ENCODE peak calls at places on chromosomes 16 and 17, in seven cellular contexts. One of them, this sample, is unnamed.

GRCh38 chr17:60769327-60769726 is 91.7 kb downstream of the BCAS3 start:
- DNase-seq in A673: no peak
- DNase-seq in GM12878: no peak
- DNase-seq in hepatocyte: no peak
- DNase-seq in CD8-positive, alpha-beta T cell: no peak
- DNase-seq in HCT116: no peak
- DNase-seq in body of pancreas: no peak
- DNase-seq in this sample: no peak

GRCh38 chr16:50836121-50836541 is 94.2 kb downstream of the CYLD start:
- DNase-seq in A673: no peak
- DNase-seq in GM12878: no peak
- DNase-seq in hepatocyte: no peak
- DNase-seq in CD8-positive, alpha-beta T cell: no peak
- DNase-seq in HCT116: no peak
- DNase-seq in body of pancreas: no peak
- DNase-seq in this sample: peak; percentile 22

GRCh38 chr17:73513426-73513825 is 130.8 kb downstream of the SDK2 start:
- DNase-seq in A673: no peak
- DNase-seq in GM12878: no peak
- DNase-seq in hepatocyte: no peak
- DNase-seq in CD8-positive, alpha-beta T cell: no peak
- DNase-seq in HCT116: no peak
- DNase-seq in body of pancreas: no peak
- DNase-seq in this sample: no peak

GRCh38 chr17:70521821-70522256 is 352.5 kb downstream of the KCNJ2 start:
- DNase-seq in A673: peak; percentile 2
- DNase-seq in GM12878: no peak
- DNase-seq in hepatocyte: peak; percentile 13
- DNase-seq in CD8-positive, alpha-beta T cell: no peak
- DNase-seq in HCT116: no peak
- DNase-seq in body of pancreas: peak; percentile 50
- DNase-seq in this sample: no peak

GRCh38 chr16:56769674-56770073 is 39.7 kb downstream of the NUP93 start:
- DNase-seq in A673: peak; percentile 41
- DNase-seq in GM12878: no peak
- DNase-seq in hepatocyte: no peak
- DNase-seq in CD8-positive, alpha-beta T cell: no peak
- DNase-seq in HCT116: no peak
- DNase-seq in body of pancreas: no peak
- DNase-seq in this sample: no peak

GRCh38 chr16:14071576-14072271 is 605 bp downstream of the MRTFB start:
- DNase-seq in A673: peak; percentile 27
- DNase-seq in GM12878: no peak
- DNase-seq in hepatocyte: no peak
- DNase-seq in CD8-positive, alpha-beta T cell: no peak
- DNase-seq in HCT116: no peak
- DNase-seq in body of pancreas: no peak
- DNase-seq in this sample: peak; percentile 80

GRCh38 chr17:70913086-70913485 is 743.8 kb downstream of the KCNJ2 start:
- DNase-seq in A673: no peak
- DNase-seq in GM12878: no peak
- DNase-seq in hepatocyte: no peak
- DNase-seq in CD8-positive, alpha-beta T cell: no peak
- DNase-seq in HCT116: no peak
- DNase-seq in body of pancreas: no peak
- DNase-seq in this sample: no peak

GRCh38 chr16:79533292-79533691 is 67.2 kb downstream of the MAF start:
- DNase-seq in A673: no peak
- DNase-seq in GM12878: no peak
- DNase-seq in hepatocyte: no peak
- DNase-seq in CD8-positive, alpha-beta T cell: no peak
- DNase-seq in HCT116: no peak
- DNase-seq in body of pancreas: no peak
- DNase-seq in this sample: no peak

GRCh38 chr16:4580245-4580644 is 24.1 kb downstream of the C16orf96 start:
- DNase-seq in A673: no peak
- DNase-seq in GM12878: no peak
- DNase-seq in hepatocyte: no peak
- DNase-seq in CD8-positive, alpha-beta T cell: no peak
- DNase-seq in HCT116: no peak
- DNase-seq in body of pancreas: no peak
- DNase-seq in this sample: no peak

GRCh38 chr17:5789443-5789842 is 205.1 kb upstream of the NLRP1 start:
- DNase-seq in A673: no peak
- DNase-seq in GM12878: no peak
- DNase-seq in hepatocyte: no peak
- DNase-seq in CD8-positive, alpha-beta T cell: no peak
- DNase-seq in HCT116: no peak
- DNase-seq in body of pancreas: no peak
- DNase-seq in this sample: no peak

GRCh38 chr16:27228621-27229501 is 25.5 kb downstream of the KDM8 start:
- DNase-seq in A673: no peak
- DNase-seq in GM12878: no peak
- DNase-seq in hepatocyte: peak; percentile 52
- DNase-seq in CD8-positive, alpha-beta T cell: no peak
- DNase-seq in HCT116: no peak
- DNase-seq in body of pancreas: peak; percentile 68
- DNase-seq in this sample: no peak

GRCh38 chr17:29760279-29760721 is 137.6 kb upstream of the CORO6 start:
- DNase-seq in A673: peak; percentile 35
- DNase-seq in GM12878: peak; percentile 85
- DNase-seq in hepatocyte: peak; percentile 8
- DNase-seq in CD8-positive, alpha-beta T cell: peak; percentile 70
- DNase-seq in HCT116: no peak
- DNase-seq in body of pancreas: no peak
- DNase-seq in this sample: no peak

GRCh38 chr17:9802294-9802693 is 10.9 kb upstream of the DHRS7C start:
- DNase-seq in A673: no peak
- DNase-seq in GM12878: no peak
- DNase-seq in hepatocyte: no peak
- DNase-seq in CD8-positive, alpha-beta T cell: no peak
- DNase-seq in HCT116: peak; percentile 38
- DNase-seq in body of pancreas: no peak
- DNase-seq in this sample: no peak
- TF ChIP-seq CTCF in A673: no peak
- TF ChIP-seq CTCF in GM12878: no peak
- TF ChIP-seq CTCF in hepatocyte: no peak
- TF ChIP-seq CTCF in CD8-positive, alpha-beta T cell: no peak
- TF ChIP-seq CTCF in HCT116: no peak
- TF ChIP-seq CTCF in body of pancreas: no peak
- TF ChIP-seq CTCF in this sample: no peak

GRCh38 chr17:22514315-22514714 is 822.0 kb downstream of the KCNJ18 start:
- DNase-seq in A673: no peak
- DNase-seq in GM12878: no peak
- DNase-seq in hepatocyte: no peak
- DNase-seq in CD8-positive, alpha-beta T cell: no peak
- DNase-seq in HCT116: no peak
- DNase-seq in body of pancreas: no peak
- DNase-seq in this sample: no peak

GRCh38 chr17:22512506-22512905 is 820.2 kb downstream of the KCNJ18 start:
- DNase-seq in A673: no peak
- DNase-seq in GM12878: no peak
- DNase-seq in hepatocyte: no peak
- DNase-seq in CD8-positive, alpha-beta T cell: no peak
- DNase-seq in HCT116: no peak
- DNase-seq in body of pancreas: no peak
- DNase-seq in this sample: no peak

GRCh38 chr17:22512057-22512456 is 819.7 kb downstream of the KCNJ18 start:
- DNase-seq in A673: no peak
- DNase-seq in GM12878: no peak
- DNase-seq in hepatocyte: no peak
- DNase-seq in CD8-positive, alpha-beta T cell: no peak
- DNase-seq in HCT116: no peak
- DNase-seq in body of pancreas: no peak
- DNase-seq in this sample: no peak

GRCh38 chr17:22511431-22511830 is 819.1 kb downstream of the KCNJ18 start:
- DNase-seq in A673: no peak
- DNase-seq in GM12878: no peak
- DNase-seq in hepatocyte: no peak
- DNase-seq in CD8-positive, alpha-beta T cell: no peak
- DNase-seq in HCT116: no peak
- DNase-seq in body of pancreas: no peak
- DNase-seq in this sample: no peak

DNA sequence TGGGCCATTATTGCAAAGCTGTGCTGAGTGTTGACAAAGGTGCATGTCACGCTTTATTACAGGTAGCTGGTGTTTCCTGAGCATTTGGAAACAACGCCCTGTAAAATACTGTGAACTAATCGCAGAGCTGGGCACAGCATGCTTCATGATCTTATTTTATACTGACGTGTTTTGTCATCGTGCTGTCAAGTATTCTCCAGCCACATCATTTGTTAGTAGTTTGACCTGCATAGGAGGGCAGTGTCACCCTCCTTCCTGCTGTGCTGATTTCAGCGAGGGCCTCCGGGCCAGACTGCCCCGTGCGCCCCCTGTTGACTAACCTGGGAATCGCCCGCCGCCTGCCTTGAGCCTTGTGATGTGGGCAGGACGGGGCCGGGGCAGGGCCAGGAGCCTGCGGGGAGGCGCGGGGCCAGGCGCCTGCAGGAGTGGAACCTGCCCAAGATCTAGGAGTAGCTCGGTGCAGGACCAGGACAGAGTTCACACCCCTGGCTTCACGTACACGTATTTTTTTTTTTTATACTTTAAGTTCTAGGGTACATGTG is 820.7 kb downstream of the KCNJ18 start:
- DNase-seq in A673: no peak
- DNase-seq in GM12878: no peak
- DNase-seq in hepatocyte: no peak
- DNase-seq in CD8-positive, alpha-beta T cell: no peak
- DNase-seq in HCT116: no peak
- DNase-seq in body of pancreas: no peak
- DNase-seq in this sample: no peak
- H3K9me3 ChIP-seq in A673: no peaks in the 10 kb centered on the region
- H3K9me3 ChIP-seq in GM12878: no peaks in the 10 kb centered on the region
- H3K9me3 ChIP-seq in hepatocyte: no peaks in the 10 kb centered on the region
- H3K9me3 ChIP-seq in CD8-positive, alpha-beta T cell: no peaks in the 10 kb centered on the region
- H3K9me3 ChIP-seq in HCT116: peaks cover 5% of the 10 kb centered on the region
- H3K9me3 ChIP-seq in body of pancreas: no peaks in the 10 kb centered on the region
- H3K9me3 ChIP-seq in this sample: peaks cover 32% of the 10 kb centered on the region

GRCh38 chr17:50205931-50206505 is 4.6 kb upstream of the COL1A1 start:
- DNase-seq in A673: no peak
- DNase-seq in GM12878: no peak
- DNase-seq in hepatocyte: no peak
- DNase-seq in CD8-positive, alpha-beta T cell: peak; percentile 5
- DNase-seq in HCT116: no peak
- DNase-seq in body of pancreas: no peak
- DNase-seq in this sample: no peak

GRCh38 chr17:50205111-50205821 is 3.8 kb upstream of the COL1A1 start:
- DNase-seq in A673: no peak
- DNase-seq in GM12878: no peak
- DNase-seq in hepatocyte: no peak
- DNase-seq in CD8-positive, alpha-beta T cell: no peak
- DNase-seq in HCT116: no peak
- DNase-seq in body of pancreas: no peak
- DNase-seq in this sample: no peak

GRCh38 chr17:50207318-50207717 is 5.9 kb upstream of the COL1A1 start:
- DNase-seq in A673: no peak
- DNase-seq in GM12878: no peak
- DNase-seq in hepatocyte: no peak
- DNase-seq in CD8-positive, alpha-beta T cell: peak; percentile 16
- DNase-seq in HCT116: no peak
- DNase-seq in body of pancreas: no peak
- DNase-seq in this sample: no peak

GRCh38 chr17:50207792-50208567 is 6.5 kb upstream of the COL1A1 start:
- DNase-seq in A673: no peak
- DNase-seq in GM12878: no peak
- DNase-seq in hepatocyte: peak; percentile 11
- DNase-seq in CD8-positive, alpha-beta T cell: peak; percentile 9
- DNase-seq in HCT116: no peak
- DNase-seq in body of pancreas: no peak
- DNase-seq in this sample: peak; percentile 86

DNA sequence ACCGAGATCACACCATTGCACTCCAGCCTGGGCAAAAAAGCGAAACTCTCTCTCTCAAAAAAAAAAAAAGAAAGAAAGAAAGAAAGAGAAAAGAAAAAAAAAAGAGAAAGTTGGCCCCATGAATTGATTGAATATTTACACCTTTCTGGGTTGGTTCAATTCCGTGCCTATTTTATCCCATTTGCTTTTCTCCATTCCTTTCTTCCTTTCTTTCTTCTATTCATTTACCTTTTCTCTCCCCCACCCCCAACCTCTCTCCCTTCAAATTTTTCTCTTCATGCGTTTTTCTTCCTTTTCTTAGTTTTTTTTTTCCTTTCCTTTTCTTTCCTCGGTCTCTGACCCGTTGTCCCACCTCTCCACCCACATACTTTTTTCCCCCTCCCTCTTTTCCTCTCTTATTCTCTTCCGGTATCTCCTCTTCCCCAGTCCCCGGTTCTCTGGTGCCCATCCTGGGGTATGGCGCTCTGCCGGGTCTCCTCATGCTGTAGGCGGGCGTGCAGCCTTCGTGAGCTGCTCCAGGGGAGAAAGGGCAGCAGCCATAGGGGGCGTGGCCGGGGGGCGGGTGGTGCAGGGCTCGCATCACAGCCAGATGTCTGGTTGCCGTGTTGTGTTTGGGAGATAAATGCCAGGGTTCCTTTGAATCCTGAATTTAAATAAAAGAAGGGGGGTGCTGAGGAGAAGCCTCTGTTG is 5.3 kb upstream of the COL1A1 start:
- DNase-seq in A673: peak; percentile 52
- DNase-seq in GM12878: no peak
- DNase-seq in hepatocyte: peak; percentile 74
- DNase-seq in CD8-positive, alpha-beta T cell: peak; percentile 44
- DNase-seq in HCT116: no peak
- DNase-seq in body of pancreas: no peak
- DNase-seq in this sample: peak; percentile 94
- H3K4me3 ChIP-seq in A673: no peak overlapping the region
- H3K4me3 ChIP-seq in GM12878: no peak overlapping the region
- H3K4me3 ChIP-seq in hepatocyte: no peak overlapping the region
- H3K4me3 ChIP-seq in CD8-positive, alpha-beta T cell: no peak overlapping the region
- H3K4me3 ChIP-seq in HCT116: no peak overlapping the region
- H3K4me3 ChIP-seq in body of pancreas: no peak overlapping the region
- H3K4me3 ChIP-seq in this sample: no peak overlapping the region

DNA sequence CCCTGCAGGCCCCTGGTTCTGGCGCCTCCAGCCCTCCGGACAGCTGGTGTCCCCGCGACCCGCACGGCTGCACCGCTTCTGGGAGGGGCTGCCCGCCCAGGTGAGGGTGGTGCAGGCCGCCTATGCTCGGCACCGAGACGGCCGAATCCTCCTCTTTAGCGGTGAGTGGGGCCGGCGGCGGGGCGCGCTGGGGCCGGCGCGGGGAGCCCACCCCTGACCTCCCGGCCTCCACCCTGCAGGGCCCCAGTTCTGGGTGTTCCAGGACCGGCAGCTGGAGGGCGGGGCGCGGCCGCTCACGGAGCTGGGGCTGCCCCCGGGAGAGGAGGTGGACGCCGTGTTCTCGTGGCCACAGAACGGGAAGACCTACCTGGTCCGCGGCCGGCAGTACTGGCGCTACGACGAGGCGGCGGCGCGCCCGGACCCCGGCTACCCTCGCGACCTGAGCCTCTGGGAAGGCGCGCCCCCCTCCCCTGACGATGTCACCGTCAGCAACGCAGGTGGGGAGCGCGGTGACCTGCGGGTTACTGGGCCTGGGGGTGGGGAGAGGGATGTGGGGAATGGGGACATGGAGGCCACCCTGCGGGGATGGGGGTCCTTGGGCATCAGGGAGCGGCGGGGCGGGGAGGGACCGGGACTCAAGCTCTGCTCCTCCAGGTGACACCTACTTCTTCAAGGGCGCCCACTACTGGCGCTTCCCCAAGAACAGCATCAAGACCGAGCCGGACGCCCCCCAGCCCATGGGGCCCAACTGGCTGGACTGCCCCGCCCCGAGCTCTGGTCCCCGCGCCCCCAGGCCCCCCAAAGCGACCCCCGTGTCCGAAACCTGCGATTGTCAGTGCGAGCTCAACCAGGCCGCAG is 7.0 kb upstream of the IL32 start:
- DNase-seq in A673: peak; percentile 37
- DNase-seq in GM12878: no peak
- DNase-seq in hepatocyte: peak; percentile 82
- DNase-seq in CD8-positive, alpha-beta T cell: peak; percentile 72
- DNase-seq in HCT116: peak; percentile 35
- DNase-seq in body of pancreas: peak; percentile 61
- DNase-seq in this sample: peak; percentile 90
- TF ChIP-seq CTCF in A673: no peak
- TF ChIP-seq CTCF in GM12878: no peak
- TF ChIP-seq CTCF in hepatocyte: no peak
- TF ChIP-seq CTCF in CD8-positive, alpha-beta T cell: no peak
- TF ChIP-seq CTCF in HCT116: peak; percentile 23
- TF ChIP-seq CTCF in body of pancreas: peak; percentile 23
- TF ChIP-seq CTCF in this sample: peak; percentile 47